ENCODE peak calls at places on chromosomes 2 and 18, in eight cellular contexts. N is omental fat pad; F is stimulated activated CD4-positive, alpha-beta T cell treated with anti-CD3 and anti-CD28 coated beads, Interleukin-4, amount 100 ng/mL, for 48 hours; X is epithelial cell of esophagus; H is NCI-H69; B is stimulated activated naive CD4-positive, alpha-beta T cell; D is HTR-8/SVneo; A is GM23338. C is an unnamed sample.

GRCh38 chr2:172109670-172110421 is 7.1 kb upstream of the DLX2 start:
- DNase-seq in N (no peak), F (no peak), X (peak; percentile 67), H (no peak), B (no peak), D (no peak), A (peak; percentile 56), C (no peak)

GRCh38 chr18:22434973-22435608 is 17.4 kb upstream of the CTAGE1 start:
- DNase-seq in N (no peak), F (no peak), X (peak; percentile 88), H (no peak), B (no peak), D (no peak), A (no peak), C (peak; percentile 61)

GRCh38 chr18:22606563-22607283 is 189.0 kb upstream of the CTAGE1 start:
- DNase-seq in N (no peak), F (no peak), X (no peak), H (no peak), B (no peak), D (no peak), A (peak; percentile 25), C (peak; percentile 86)

GRCh38 chr2:159790323-159790722 is 7.7 kb downstream of the CD302 start:
- DNase-seq in N (no peak), F (no peak), X (no peak), H (no peak), B (no peak), D (no peak), A (no peak), C (no peak)

GRCh38 chr18:54767094-54767493 is 61.2 kb upstream of the RAB27B start:
- DNase-seq in N (no peak), F (no peak), X (no peak), H (no peak), B (no peak), D (no peak), A (no peak), C (no peak)

GRCh38 chr2:51846796-51847195 is 814.9 kb upstream of the NRXN1 start:
- DNase-seq in N (no peak), F (no peak), X (peak; percentile 25), H (no peak), B (no peak), D (no peak), A (no peak), C (no peak)

GRCh38 chr18:70491734-70492348 is 203.0 kb downstream of the SOCS6 start:
- DNase-seq in N (peak; percentile 56), F (peak; percentile 45), X (peak; percentile 63), H (peak; percentile 87), B (no peak), D (peak; percentile 5), A (peak; percentile 77), C (peak; percentile 62)

GRCh38 chr2:9565436-9566153 is 10.0 kb upstream of the ADAM17 start:
- DNase-seq in N (peak; percentile 50), F (no peak), X (peak; percentile 91), H (no peak), B (no peak), D (peak; percentile 72), A (no peak), C (peak; percentile 97)

GRCh38 chr2:127421116-127421800 is 3.0 kb downstream of the PROC start:
- DNase-seq in N (no peak), F (no peak), X (no peak), H (no peak), B (no peak), D (no peak), A (no peak), C (no peak)

GRCh38 chr2:25824216-25824615 is 54.1 kb downstream of the ASXL2 start:
- DNase-seq in N (no peak), F (no peak), X (no peak), H (no peak), B (no peak), D (no peak), A (no peak), C (no peak)

GRCh38 chr2:215434447-215435260 is 1.2 kb downstream of the FN1 start:
- DNase-seq in N (no peak), F (no peak), X (no peak), H (no peak), B (no peak), D (no peak), A (peak; percentile 22), C (peak; percentile 63)

GRCh38 chr2:173607601-173608311 is 253.1 kb downstream of the CDCA7 start:
- DNase-seq in N (no peak), F (no peak), X (no peak), H (peak; percentile 11), B (no peak), D (no peak), A (no peak), C (no peak)

GRCh38 chr18:13003466-13003896 is 12.3 kb downstream of the CEP192 start:
- DNase-seq in N (no peak), F (no peak), X (peak; percentile 73), H (peak; percentile 49), B (no peak), D (peak; percentile 41), A (peak; percentile 94), C (peak; percentile 92)

GRCh38 chr2:153221506-153221905 is 257.1 kb downstream of the RPRM start:
- DNase-seq in N (no peak), F (no peak), X (no peak), H (no peak), B (no peak), D (no peak), A (no peak), C (no peak)

GRCh38 chr18:74342416-74343043 is 26.9 kb downstream of the C18orf63 start:
- DNase-seq in N (no peak), F (no peak), X (peak; percentile 77), H (peak; percentile 77), B (no peak), D (no peak), A (peak; percentile 68), C (peak; percentile 90)

GRCh38 chr2:42777883-42778805 is 14.2 kb upstream of the OXER1 start:
- DNase-seq in N (no peak), F (no peak), X (no peak), H (no peak), B (no peak), D (no peak), A (peak; percentile 46), C (no peak)

GRCh38 chr18:62754026-62754425 is 38.7 kb downstream of the PHLPP1 start:
- DNase-seq in N (no peak), F (no peak), X (no peak), H (no peak), B (no peak), D (no peak), A (no peak), C (no peak)

GRCh38 chr2:10647451-10647850 is 42.3 kb downstream of the NOL10 start:
- DNase-seq in N (no peak), F (no peak), X (no peak), H (no peak), B (no peak), D (no peak), A (no peak), C (no peak)

C was measured in choroid plexus epithelial cell.